ENCODE peak calls at places on chromosomes 5 and 9, in nine cellular contexts. K, B, D, R, X, V, A, H and Z are unnamed samples.
A peak's percentile ranks its signal among the peaks of the same experiment; 100 is the strongest.

GRCh38 chr5:92525131-92525530 is 1055.9 kb downstream of the NR2F1-AS1 start:
- DNase-seq in A (no peak), B (no peak), V (no peak), D (no peak), K (no peak), X (no peak), R (no peak), H (no peak), Z (no peak)

GRCh38 chr5:148209151-148209550 is 6.3 kb downstream of the SPINK6 start:
- DNase-seq in D (no peak), V (no peak), X (no peak), A (no peak), B (peak; percentile 1), K (peak; percentile 3), H (no peak), R (no peak), Z (no peak)

GRCh38 chr5:179387151-179388110 is 42.2 kb upstream of the ADAMTS2 start:
- DNase-seq in X (no peak), A (no peak), K (no peak), D (peak; percentile 13), B (no peak), H (no peak), R (no peak), V (peak; percentile 39), Z (no peak)

GRCh38 chr9:114308361-114308950 is 14.4 kb upstream of the ORM1 start:
- DNase-seq in K (no peak), H (no peak), A (no peak), V (peak; percentile 61), D (no peak), B (no peak), X (no peak), R (no peak), Z (no peak)

GRCh38 chr9:81968026-81968425 is 20.5 kb upstream of the SPATA31D1 start:
- DNase-seq in R (no peak), V (no peak), H (no peak), D (no peak), A (no peak), B (no peak), K (no peak), X (no peak), Z (no peak)

GRCh38 chr5:102511666-102512065 is 12.9 kb upstream of the SLCO6A1 start:
- DNase-seq in H (no peak), R (no peak), X (no peak), K (no peak), V (no peak), B (no peak), A (no peak), D (no peak), Z (no peak)

GRCh38 chr9:130106860-130107848 is 53.4 kb downstream of the GPR107 start:
- DNase-seq in R (peak; percentile 45), A (peak; percentile 75), X (peak; percentile 79), H (peak; percentile 59), V (peak; percentile 94), K (peak; percentile 68), B (peak; percentile 55), D (peak; percentile 83), Z (peak; percentile 74)

GRCh38 chr5:32311404-32312193 is 1.1 kb downstream of the MTMR12 start:
- DNase-seq in K (no peak), R (no peak), X (no peak), V (no peak), B (no peak), A (no peak), H (no peak), D (peak; percentile 90), Z (no peak)

GRCh38 chr5:32388429-32389111 is 56.0 kb downstream of the ZFR start:
- DNase-seq in H (no peak), D (no peak), V (no peak), B (no peak), A (no peak), K (no peak), R (no peak), X (no peak), Z (peak; percentile 13)

GRCh38 chr5:88419931-88420330 is 151.3 kb upstream of the TMEM161B start:
- DNase-seq in A (no peak), H (no peak), X (no peak), D (no peak), B (no peak), K (no peak), V (no peak), R (no peak), Z (no peak)

GRCh38 chr9:110116543-110116885 is 91.4 kb downstream of the C9orf152 start:
- DNase-seq in V (no peak), X (no peak), R (no peak), H (peak; percentile 21), A (no peak), K (no peak), D (no peak), B (no peak), Z (peak; percentile 84)

GRCh38 chr5:138445547-138446271 is 6.9 kb downstream of the REEP2 start:
- DNase-seq in K (no peak), R (no peak), X (no peak), A (no peak), D (no peak), H (no peak), V (no peak), B (no peak), Z (no peak)

GRCh38 chr9:104856413-104856941 is 71.5 kb downstream of the ABCA1 start:
- DNase-seq in D (no peak), V (no peak), X (no peak), R (no peak), K (no peak), A (no peak), B (peak; percentile 86), H (no peak), Z (no peak)

GRCh38 chr5:170571885-170572284 is 68.1 kb downstream of the KCNIP1 start:
- DNase-seq in V (no peak), H (no peak), X (no peak), A (no peak), B (no peak), K (no peak), R (no peak), D (no peak), Z (no peak)

GRCh38 chr9:132804576-132805295 is 73.3 kb downstream of the AK8 start:
- DNase-seq in R (no peak), V (peak; percentile 61), A (no peak), H (no peak), D (peak; percentile 6), K (peak; percentile 18), B (no peak), X (no peak), Z (no peak)

GRCh38 chr9:95025213-95026170 is 292.0 kb downstream of the FANCC start:
- DNase-seq in V (peak; percentile 87), K (peak; percentile 85), X (no peak), A (peak; percentile 50), R (no peak), H (no peak), D (no peak), B (peak; percentile 80), Z (peak; percentile 68)

GRCh38 chr5:50958852-50959457 is 292.5 kb downstream of the PARP8 start:
- DNase-seq in B (peak; percentile 53), D (peak; percentile 62), R (peak; percentile 33), H (peak; percentile 19), V (no peak), A (no peak), K (peak; percentile 50), X (no peak), Z (peak; percentile 8)

GRCh38 chr5:166340039-166340438 is 1951.4 kb upstream of the WWC1 start:
- DNase-seq in D (no peak), B (no peak), R (no peak), H (no peak), V (no peak), X (no peak), A (no peak), K (no peak), Z (no peak)

GRCh38 chr9:93577045-93577939 is 908 bp downstream of the PHF2 start:
- DNase-seq in H (peak; percentile 23), D (peak; percentile 49), K (peak; percentile 30), B (no peak), V (peak; percentile 84), R (no peak), X (no peak), A (peak; percentile 57), Z (no peak)

GRCh38 chr5:322942-323879 is 1.7 kb downstream of the AHRR start:
- DNase-seq in A (no peak), K (no peak), R (no peak), H (no peak), X (no peak), V (no peak), D (no peak), B (no peak), Z (no peak)

GRCh38 chr9:86637515-86637914 is 283.3 kb upstream of the TUT7 start:
- DNase-seq in H (no peak), B (no peak), R (no peak), V (peak; percentile 80), K (peak; percentile 17), X (no peak), A (peak; percentile 40), D (peak; percentile 4), Z (no peak)

GRCh38 chr9:129755151-129755550 is 2.3 kb upstream of the PTGES start:
- DNase-seq in V (no peak), H (no peak), X (no peak), D (no peak), B (no peak), R (no peak), A (no peak), K (no peak), Z (no peak)

GRCh38 chr5:39479537-39479936 is 54.8 kb upstream of the DAB2 start:
- DNase-seq in X (no peak), H (no peak), V (no peak), A (no peak), R (no peak), K (no peak), B (no peak), D (no peak), Z (no peak)
- H3K4me3 ChIP-seq in X (no peak overlapping the region), H (no peak overlapping the region), V (no peak overlapping the region), A (no peak overlapping the region), R (no peak overlapping the region), K (no peak overlapping the region), B (no peak overlapping the region), D (no peak overlapping the region), Z (no peak overlapping the region)

GRCh38 chr5:158354958-158355357 is 496.0 kb upstream of the CLINT1 start:
- DNase-seq in H (no peak), X (no peak), A (no peak), D (peak; percentile 11), R (no peak), B (no peak), K (no peak), V (no peak), Z (no peak)
- H3K9me3 ChIP-seq in H (no peaks in the 10 kb centered on the region), X (no peaks in the 10 kb centered on the region), A (peaks cover 6% of the 10 kb centered on the region), D (peaks cover 16% of the 10 kb centered on the region), R (no peaks in the 10 kb centered on the region), B (no peaks in the 10 kb centered on the region), K (no peaks in the 10 kb centered on the region), V (no peaks in the 10 kb centered on the region), Z (no peaks in the 10 kb centered on the region)

GRCh38 chr5:135869151-135869737 is 26.4 kb downstream of the IL9 start:
- DNase-seq in H (no peak), X (no peak), A (no peak), V (no peak), K (peak; percentile 89), R (no peak), D (no peak), B (peak; percentile 65), Z (no peak)
- H3K27ac ChIP-seq in H (no peak overlapping the region), X (no peak overlapping the region), A (no peak overlapping the region), V (no peak overlapping the region), K (peak overlapping the region; percentile 52), R (no peak overlapping the region), D (no peak overlapping the region), B (peak overlapping the region; percentile 43), Z (no peak overlapping the region)

DNA sequence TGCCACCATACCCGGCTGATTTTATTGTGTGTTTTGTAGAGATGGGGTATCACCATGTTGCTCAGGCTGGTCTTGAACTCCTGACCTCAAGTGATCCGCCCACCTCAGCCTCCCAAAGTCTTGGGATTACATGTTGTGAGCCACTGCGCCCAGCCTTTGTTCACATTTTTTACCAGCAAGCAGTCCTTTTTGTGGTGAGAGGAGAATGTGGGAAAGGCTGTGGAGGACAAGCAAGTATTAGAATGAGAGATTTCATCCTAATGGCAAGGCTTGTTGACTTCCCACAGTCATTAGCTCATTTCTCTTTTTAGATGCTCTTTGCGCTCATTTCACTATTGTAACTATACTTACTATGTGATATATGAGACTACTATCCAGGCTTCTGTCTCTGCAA is 6.1 kb downstream of the IL31RA start:
- DNase-seq in D (no peak), H (no peak), B (no peak), A (no peak), V (no peak), K (no peak), R (no peak), X (no peak), Z (no peak)
- H3K4me3 ChIP-seq in D (no peak overlapping the region), H (no peak overlapping the region), B (no peak overlapping the region), A (no peak overlapping the region), V (no peak overlapping the region), K (no peak overlapping the region), R (no peak overlapping the region), X (no peak overlapping the region), Z (no peak overlapping the region)